ENCODE peak calls at places on chromosome 17, in eight cellular contexts. C is iPS-NIHi11; G is RWPE2; Q is Daoy; E is activated naive CD4-positive, alpha-beta T cell treated with anti-CD3 and anti-CD28 coated beads, Interleukin-2, amount 10 ng/mL, durations not matched to agents 7 days and 5 days; Z is mammary epithelial cell; U is midbrain; B is GM06990. K is an unnamed sample.

GRCh38 chr17:21689604-21690003 is 2.7 kb upstream of the KCNJ18 start:
- DNase-seq in C (no peak), G (peak), Q (peak), E (no peak), Z (peak), U (no peak), B (no peak), K (peak)

GRCh38 chr17:47301831-47302230 is 21.9 kb upstream of the EFCAB13 start:
- DNase-seq in C (no peak), G (no peak), Q (no peak), E (no peak), Z (no peak), U (no peak), B (no peak), K (no peak)

GRCh38 chr17:82956146-82956725 is 116.4 kb upstream of the ZNF750 start:
- DNase-seq in C (no peak), G (no peak), Q (no peak), E (no peak), Z (no peak), U (no peak), B (no peak), K (no peak)

GRCh38 chr17:50699410-50699809 is 8.3 kb downstream of the ANKRD40 start:
- DNase-seq in C (no peak), G (no peak), Q (no peak), E (no peak), Z (no peak), U (no peak), B (no peak), K (peak)

GRCh38 chr17:31294839-31295488 is 2.1 kb downstream of the OMG start:
- DNase-seq in C (no peak), G (no peak), Q (no peak), E (no peak), Z (no peak), U (no peak), B (no peak), K (no peak)

GRCh38 chr17:45740553-45741330 is 43.4 kb upstream of the CRHR1 start:
- DNase-seq in C (peak), G (no peak), Q (peak), E (peak), Z (peak), U (peak), B (no peak), K (peak)

GRCh38 chr17:2043785-2044184 is 2.0 kb downstream of the OVCA2 start:
- DNase-seq in C (no peak), G (no peak), Q (peak), E (no peak), Z (peak), U (no peak), B (no peak), K (peak)

GRCh38 chr17:77735341-77736206 is 222.9 kb upstream of the TNRC6C start:
- DNase-seq in C (peak), G (peak), Q (peak), E (no peak), Z (no peak), U (peak), B (no peak), K (no peak)

GRCh38 chr17:82836823-82837357 is 2.9 kb downstream of the ZNF750 start:
- DNase-seq in C (no peak), G (peak), Q (no peak), E (no peak), Z (no peak), U (no peak), B (no peak), K (no peak)